ENCODE peak calls at places on chromosomes 16 and 17, in eight cellular contexts. P is GM04504, K is RPMI7951, Y is left ventricle myocardium inferior, Z is frontal cortex, M is Peyer's patch, S is kidney epithelial cell, T is HEK293T. D is an unnamed sample.

GRCh38 chr16:4415538-4416199 is 727 bp downstream of the CORO7 start:
- DNase-seq in S (no peak), Y (peak), T (peak), Z (no peak), M (peak), P (no peak), K (no peak), D (no peak)

GRCh38 chr16:88455610-88456355 is 2.7 kb downstream of the ZFPM1 start:
- DNase-seq in Y (no peak), K (peak), P (no peak), Z (no peak), S (no peak), M (peak), T (no peak), D (no peak)

GRCh38 chr16:1314399-1315068 is 5.1 kb downstream of the UBE2I start:
- DNase-seq in S (no peak), M (no peak), P (no peak), T (no peak), Z (no peak), K (no peak), Y (no peak), D (no peak)

GRCh38 chr17:73591278-73592078 is 52.8 kb downstream of the SDK2 start:
- DNase-seq in P (no peak), K (no peak), M (no peak), S (no peak), Z (no peak), Y (no peak), T (no peak), D (no peak)

GRCh38 chr17:2962729-2963128 is 100.7 kb downstream of the OR1D5 start:
- DNase-seq in T (no peak), S (no peak), P (no peak), Z (no peak), Y (no peak), M (no peak), K (no peak), D (no peak)

GRCh38 chr17:31695456-31696090 is 163.5 kb downstream of the COPRS start:
- DNase-seq in S (no peak), M (no peak), P (no peak), Z (no peak), T (no peak), K (peak), Y (no peak), D (no peak)

GRCh38 chr17:18093616-18094408 is 6.1 kb downstream of the DRG2 start:
- DNase-seq in T (peak), P (peak), K (peak), Y (peak), S (no peak), Z (no peak), M (no peak), D (peak)

GRCh38 chr17:78498848-78499247 is 78.3 kb downstream of the DNAH17 start:
- DNase-seq in Y (no peak), Z (no peak), K (no peak), T (no peak), P (no peak), M (no peak), S (no peak), D (no peak)

GRCh38 chr17:47882247-47882646 is 13.8 kb upstream of the SP2 start:
- DNase-seq in M (peak), S (no peak), Y (no peak), T (no peak), K (peak), Z (no peak), P (peak), D (no peak)

GRCh38 chr17:75288784-75289121 is 480 bp downstream of the SLC25A19 start:
- DNase-seq in S (no peak), Z (no peak), K (no peak), M (no peak), P (no peak), Y (no peak), T (peak), D (no peak)

GRCh38 chr16:28166394-28167208 is 45.2 kb downstream of the XPO6 start:
- DNase-seq in S (peak), Z (no peak), Y (no peak), T (no peak), M (no peak), P (no peak), K (no peak), D (no peak)

GRCh38 chr17:43661699-43662431 is at the start of gene MEOX1:
- DNase-seq in M (no peak), S (peak), Z (no peak), P (no peak), K (peak), Y (no peak), T (peak), D (peak)

GRCh38 chr17:47720754-47721533 is 12.1 kb upstream of the TBX21 start:
- DNase-seq in P (no peak), Z (no peak), S (no peak), M (no peak), Y (no peak), T (peak), K (peak), D (peak)

GRCh38 chr17:31595666-31596381 is 204.3 kb downstream of the RAB11FIP4 start:
- DNase-seq in K (no peak), T (no peak), S (no peak), Z (no peak), M (no peak), Y (no peak), P (no peak), D (no peak)

GRCh38 chr16:65621640-65622039 is 499.8 kb upstream of the CDH11 start:
- DNase-seq in S (no peak), M (no peak), P (no peak), Z (no peak), T (no peak), K (no peak), Y (peak), D (peak)

GRCh38 chr16:54066451-54067056 is 220.0 kb downstream of the IRX3 start:
- DNase-seq in K (peak), P (no peak), Z (no peak), M (no peak), T (no peak), Y (no peak), S (no peak), D (no peak)

GRCh38 chr16:86122681-86123342 is 223.8 kb downstream of the IRF8 start:
- DNase-seq in Y (no peak), Z (no peak), P (no peak), M (no peak), K (no peak), S (no peak), T (no peak), D (no peak)

GRCh38 chr16:58102665-58103427 is 26.3 kb downstream of the CFAP20 start:
- DNase-seq in S (no peak), P (no peak), Y (peak), K (no peak), T (no peak), M (no peak), Z (no peak), D (no peak)

GRCh38 chr17:4968916-4969550 is 1.4 kb upstream of the SPAG7 start:
- DNase-seq in T (no peak), M (peak), Z (no peak), K (peak), P (no peak), S (peak), Y (no peak), D (peak)

GRCh38 chr16:77680496-77680895 is 41.8 kb upstream of the NUDT7 start:
- DNase-seq in Y (no peak), M (no peak), K (no peak), P (no peak), Z (no peak), T (no peak), S (no peak), D (no peak)

GRCh38 chr17:3968886-3969524 is 4.8 kb upstream of the ATP2A3 start:
- DNase-seq in P (no peak), Y (no peak), K (no peak), Z (no peak), M (no peak), S (no peak), T (no peak), D (peak)

GRCh38 chr17:22310717-22311686 is 618.7 kb downstream of the KCNJ18 start:
- DNase-seq in Y (no peak), T (peak), Z (no peak), M (no peak), S (no peak), K (no peak), P (no peak), D (no peak)

GRCh38 chr16:15708096-15708495 is 58.1 kb downstream of the NDE1 start:
- DNase-seq in Y (no peak), M (no peak), T (no peak), P (no peak), S (no peak), K (peak), Z (no peak), D (no peak)

GRCh38 chr17:49753959-49754391 is 10.0 kb downstream of the FAM117A start:
- DNase-seq in S (no peak), M (no peak), K (no peak), Z (no peak), T (no peak), Y (peak), P (no peak), D (no peak)

GRCh38 chr16:86781046-86781445 is 202.7 kb downstream of the FOXL1 start:
- DNase-seq in S (no peak), M (no peak), Z (no peak), Y (no peak), P (no peak), K (no peak), T (no peak), D (no peak)

GRCh38 chr16:12675852-12676251 is 127.8 kb downstream of the CPPED1 start:
- DNase-seq in Y (no peak), K (peak), M (no peak), Z (no peak), S (peak), P (peak), T (no peak), D (no peak)

GRCh38 chr17:45841883-45842525 is 2.7 kb upstream of the SPPL2C start:
- DNase-seq in Z (no peak), P (no peak), S (no peak), K (no peak), M (no peak), T (no peak), Y (no peak), D (no peak)

GRCh38 chr17:39688475-39688835 is 598 bp upstream of the PGAP3 start:
- DNase-seq in Y (no peak), K (no peak), P (no peak), T (no peak), Z (no peak), S (no peak), M (no peak), D (no peak)

GRCh38 chr17:47884905-47885735 is 10.9 kb upstream of the SP2 start:
- DNase-seq in P (no peak), S (no peak), M (peak), K (no peak), Z (no peak), Y (no peak), T (no peak), D (no peak)

GRCh38 chr17:28878981-28879380 is 18.6 kb downstream of the FLOT2 start:
- DNase-seq in Y (no peak), T (peak), Z (no peak), K (peak), M (peak), S (no peak), P (no peak), D (peak)

GRCh38 chr17:35727635-35728034 is 3.8 kb upstream of the RASL10B start:
- DNase-seq in T (no peak), Z (no peak), P (no peak), Y (no peak), S (no peak), M (no peak), K (no peak), D (no peak)

GRCh38 chr16:64251742-64252141 is 870.1 kb downstream of the CDH11 start:
- DNase-seq in M (no peak), T (no peak), K (no peak), P (no peak), Z (no peak), S (no peak), Y (peak), D (no peak)

GRCh38 chr16:8572919-8573724 is 17.2 kb downstream of the TMEM114 start:
- DNase-seq in K (peak), Y (no peak), P (peak), S (no peak), T (peak), Z (peak), M (no peak), D (peak)

GRCh38 chr16:88561485-88562369 is 8.5 kb upstream of the ZC3H18 start:
- DNase-seq in P (no peak), S (no peak), T (peak), Y (no peak), K (peak), Z (peak), M (no peak), D (peak)

GRCh38 chr16:23330583-23331249 is 28.6 kb downstream of the SCNN1B start:
- DNase-seq in P (no peak), T (no peak), K (peak), Y (no peak), Z (no peak), S (no peak), M (peak), D (no peak)

GRCh38 chr17:29909604-29910003 is 20.4 kb downstream of the SSH2 start:
- DNase-seq in K (no peak), P (no peak), Z (no peak), S (no peak), T (no peak), Y (no peak), M (no peak), D (no peak)

D was measured in cardiac muscle cell.